ENCODE peak calls at places on chromosomes 6 and 20, in eight cellular contexts. X is lower lobe of right lung; Q is cardiac muscle cell; R is DND-41; A is CD8-positive, alpha-beta memory T cell; B is CD4-positive, CD25-positive, alpha-beta regulatory T cell; O is psoas muscle; I is left ventricle myocardium inferior. E is an unnamed sample.

GRCh38 chr6:18586133-18586532 is 199.0 kb downstream of the RNF144B start:
- DNase-seq in R (no peak), I (no peak), Q (no peak), A (no peak), X (no peak), O (no peak), B (no peak), E (no peak)

GRCh38 chr6:707576-708236 is 14.8 kb upstream of the EXOC2 start:
- DNase-seq in R (no peak), A (no peak), I (no peak), B (no peak), X (no peak), Q (no peak), O (no peak), E (no peak)

GRCh38 chr6:16135078-16135477 is 6.2 kb downstream of the MYLIP start:
- DNase-seq in A (no peak), X (no peak), O (no peak), B (no peak), R (no peak), Q (no peak), I (no peak), E (no peak)

GRCh38 chr20:58747400-58747672 is 54.7 kb downstream of the NPEPL1 start:
- DNase-seq in X (no peak), A (no peak), R (no peak), I (no peak), O (no peak), B (no peak), Q (no peak), E (no peak)

GRCh38 chr6:159116343-159116742 is 52.9 kb upstream of the FNDC1 start:
- DNase-seq in B (no peak), A (no peak), X (peak; percentile 77), O (no peak), I (peak; percentile 28), R (no peak), Q (no peak), E (no peak)

GRCh38 chr6:159981171-159981571 is 12.3 kb downstream of the IGF2R start:
- DNase-seq in A (no peak), B (no peak), R (no peak), O (no peak), I (no peak), X (no peak), Q (no peak), E (no peak)

GRCh38 chr6:147077251-147077650 is 127.0 kb upstream of the STXBP5 start:
- DNase-seq in A (no peak), B (no peak), X (peak; percentile 80), Q (no peak), R (no peak), I (peak; percentile 22), O (no peak), E (peak; percentile 6)

GRCh38 chr6:138987643-138988468 is at the start of gene REPS1:
- DNase-seq in I (peak; percentile 91), A (peak; percentile 88), X (peak; percentile 94), B (peak; percentile 87), R (peak; percentile 95), O (peak; percentile 91), Q (peak; percentile 95), E (peak; percentile 90)

GRCh38 chr6:126040394-126040793 is 54.1 kb downstream of the TRMT11 start:
- DNase-seq in A (no peak), O (no peak), R (no peak), Q (no peak), X (no peak), B (no peak), I (no peak), E (no peak)

GRCh38 chr20:11261533-11262000 is 587.8 kb upstream of the JAG1 start:
- DNase-seq in X (no peak), B (no peak), I (no peak), R (no peak), O (no peak), A (no peak), Q (no peak), E (no peak)

GRCh38 chr6:131063764-131064272 is 773 bp upstream of the EPB41L2 start:
- DNase-seq in A (no peak), I (no peak), B (no peak), Q (no peak), R (no peak), O (no peak), X (no peak), E (peak; percentile 12)

GRCh38 chr6:125798734-125799510 is 8.2 kb downstream of the NCOA7 start:
- DNase-seq in O (no peak), X (no peak), Q (no peak), I (no peak), B (no peak), A (no peak), R (no peak), E (no peak)

GRCh38 chr20:51800769-51801219 is 1.5 kb downstream of the SALL4 start:
- DNase-seq in Q (peak; percentile 51), X (no peak), B (no peak), O (no peak), A (no peak), I (no peak), R (no peak), E (peak; percentile 1)

GRCh38 chr6:138246650-138247440 is 28.6 kb upstream of the PBOV1 start:
- DNase-seq in X (no peak), B (no peak), R (no peak), O (no peak), I (no peak), A (no peak), Q (no peak), E (no peak)

DNA sequence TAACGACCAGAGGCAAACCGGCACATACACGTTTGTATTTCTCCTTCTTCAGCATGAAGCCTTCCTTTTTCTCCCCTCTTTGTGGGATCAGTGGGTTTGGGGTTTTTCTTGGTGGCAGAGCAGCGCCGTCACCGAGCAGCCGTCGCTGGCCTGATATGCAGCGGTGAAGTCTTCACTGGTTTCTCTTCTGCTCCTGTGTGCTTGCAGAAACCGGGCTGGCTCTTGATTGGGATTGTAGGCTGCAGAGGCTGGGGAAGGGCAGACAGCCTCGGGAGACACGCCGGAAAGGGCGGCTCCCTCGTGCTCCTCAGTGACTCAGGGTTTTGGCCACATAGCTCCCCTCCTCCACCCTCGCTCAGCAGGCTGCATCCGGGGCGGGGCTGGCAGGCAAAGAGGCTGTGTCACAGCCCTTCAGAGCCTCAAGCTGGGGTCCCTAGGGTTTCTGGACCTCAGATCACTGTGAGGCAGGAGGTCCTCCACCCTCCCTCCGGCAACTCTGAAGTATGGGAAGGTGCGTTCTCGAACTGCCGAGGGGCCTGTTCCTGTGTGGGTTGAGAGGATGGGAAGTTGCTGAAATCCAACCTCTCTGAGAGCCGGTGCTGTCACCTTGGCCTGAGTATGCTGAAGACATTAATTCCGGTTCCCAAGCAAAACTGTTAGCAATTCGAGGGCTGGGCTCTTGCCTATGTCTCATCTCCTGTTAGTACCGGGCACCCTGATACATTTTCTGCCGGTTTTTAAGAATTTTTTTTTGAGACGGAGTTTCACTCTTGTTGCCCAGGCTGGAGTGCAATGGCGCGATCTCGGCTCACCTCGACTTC is 24.2 kb downstream of the NQO2 start:
- DNase-seq in O (peak; percentile 96), Q (peak; percentile 9), B (peak; percentile 80), X (peak; percentile 94), R (peak; percentile 97), I (peak; percentile 95), A (peak; percentile 77), E (peak; percentile 93)
- H3K4me3 ChIP-seq in O (peak overlapping the region; percentile 72), Q (no peak overlapping the region), B (peak overlapping the region; percentile 97), X (peak overlapping the region; percentile 65), R (peak overlapping the region; percentile 60), I (peak overlapping the region; percentile 73), A (peak overlapping the region; percentile 88), E (no peak overlapping the region)

GRCh38 chr20:17589161-17589834 is 19.4 kb downstream of the DSTN start:
- DNase-seq in O (no peak), A (no peak), R (no peak), Q (no peak), I (no peak), B (no peak), X (no peak), E (no peak)

GRCh38 chr20:17587148-17587547 is 17.3 kb downstream of the DSTN start:
- DNase-seq in O (no peak), A (no peak), B (no peak), R (no peak), X (no peak), I (no peak), Q (no peak), E (no peak)

GRCh38 chr20:17586250-17586649 is 16.4 kb downstream of the DSTN start:
- DNase-seq in X (no peak), Q (no peak), O (no peak), A (no peak), B (no peak), I (no peak), R (no peak), E (no peak)

GRCh38 chr20:17590245-17590644 is 20.4 kb downstream of the DSTN start:
- DNase-seq in I (no peak), B (no peak), O (no peak), A (no peak), Q (peak; percentile 35), X (no peak), R (no peak), E (no peak)

GRCh38 chr20:17587831-17588230 is 18.0 kb downstream of the DSTN start:
- DNase-seq in Q (no peak), I (no peak), O (no peak), X (no peak), B (no peak), R (no peak), A (no peak), E (no peak)
- H3K4me1 ChIP-seq in Q (peaks cover 65% of the 10 kb centered on the region), I (peaks cover 96% of the 10 kb centered on the region), O (peaks cover 47% of the 10 kb centered on the region), X (peaks cover 61% of the 10 kb centered on the region), B (no peaks in the 10 kb centered on the region), R (no peaks in the 10 kb centered on the region), A (no peaks in the 10 kb centered on the region), E (no peaks in the 10 kb centered on the region)

GRCh38 chr20:25497586-25498279 is 87.6 kb downstream of the NINL start:
- DNase-seq in B (no peak), O (no peak), Q (no peak), X (no peak), R (no peak), I (no peak), A (no peak), E (no peak)
- H3K27ac ChIP-seq in B (no peak overlapping the region), O (no peak overlapping the region), Q (no peak overlapping the region), X (no peak overlapping the region), R (peak overlapping the region; percentile 3), I (no peak overlapping the region), A (no peak overlapping the region), E (no peak overlapping the region)

GRCh38 chr6:10532392-10532791 is 11.2 kb downstream of the GCNT2 start:
- DNase-seq in X (no peak), Q (no peak), I (no peak), B (no peak), R (no peak), A (no peak), O (no peak), E (no peak)
- H3K4me3 ChIP-seq in X (peak overlapping the region; percentile 55), Q (no peak overlapping the region), I (peak overlapping the region; percentile 55), B (peak overlapping the region; percentile 72), R (peak overlapping the region; percentile 30), A (no peak overlapping the region), O (no peak overlapping the region), E (peak overlapping the region; percentile 63)

GRCh38 chr20:60823001-60823649 is 428.9 kb upstream of the CDH4 start:
- DNase-seq in Q (peak; percentile 5), X (no peak), B (no peak), A (no peak), O (no peak), I (no peak), R (no peak), E (no peak)
- H3K4me1 ChIP-seq in Q (peaks cover 31% of the 10 kb centered on the region), X (no peaks in the 10 kb centered on the region), B (no peaks in the 10 kb centered on the region), A (no peaks in the 10 kb centered on the region), O (no peaks in the 10 kb centered on the region), I (no peaks in the 10 kb centered on the region), R (peaks cover 37% of the 10 kb centered on the region), E (no peaks in the 10 kb centered on the region)

GRCh38 chr6:3411967-3412778 is 44.7 kb downstream of the SLC22A23 start:
- DNase-seq in I (no peak), B (no peak), R (no peak), O (no peak), Q (no peak), X (no peak), A (no peak), E (no peak)
- H3K27ac ChIP-seq in I (no peak overlapping the region), B (no peak overlapping the region), R (no peak overlapping the region), O (no peak overlapping the region), Q (no peak overlapping the region), X (no peak overlapping the region), A (no peak overlapping the region), E (no peak overlapping the region)

E was measured in small intestine.